ENCODE peak calls at places on chromosomes 6 and 20, in nine cellular contexts. R is choroid plexus epithelial cell, M is nephron progenitor cell, X is psoas muscle, B is AG09319, L is breast epithelium, U is progenitor cell of endocrine pancreas, Z is endothelial cell, H is left ventricle myocardium inferior. N is an unnamed sample.

GRCh38 chr6:156794546-156794945 is 17.4 kb downstream of the ARID1B start:
- DNase-seq in R (no peak), M (no peak), X (no peak), B (no peak), L (no peak), U (no peak), Z (no peak), H (no peak), N (no peak)

GRCh38 chr20:19784511-19785172 is 26.6 kb downstream of the RIN2 start:
- DNase-seq in R (peak; percentile 94), M (peak; percentile 43), X (peak; percentile 67), B (peak; percentile 72), L (peak; percentile 59), U (no peak), Z (peak; percentile 64), H (peak; percentile 53), N (peak; percentile 56)

GRCh38 chr20:29349836-29350235 is 1907.6 kb upstream of the DEFB115 start:
- DNase-seq in R (no peak), M (no peak), X (no peak), B (no peak), L (no peak), U (no peak), Z (no peak), H (no peak), N (no peak)

GRCh38 chr6:25927177-25927576 is 3.3 kb downstream of the SLC17A2 start:
- DNase-seq in R (no peak), M (no peak), X (no peak), B (no peak), L (no peak), U (no peak), Z (no peak), H (no peak), N (no peak)

GRCh38 chr20:10667560-10668167 is 6.1 kb downstream of the JAG1 start:
- DNase-seq in R (no peak), M (no peak), X (no peak), B (no peak), L (no peak), U (no peak), Z (no peak), H (no peak), N (no peak)

GRCh38 chr6:16737389-16737788 is 23.9 kb downstream of the ATXN1 start:
- DNase-seq in R (peak; percentile 78), M (no peak), X (no peak), B (no peak), L (no peak), U (no peak), Z (no peak), H (no peak), N (no peak)

GRCh38 chr20:46963196-46963529 is 68.5 kb downstream of the EYA2 start:
- DNase-seq in R (no peak), M (no peak), X (no peak), B (no peak), L (peak; percentile 73), U (no peak), Z (no peak), H (no peak), N (no peak)

GRCh38 chr6:148932731-148933130 is 185.9 kb downstream of the UST start:
- DNase-seq in R (peak; percentile 58), M (no peak), X (no peak), B (no peak), L (no peak), U (no peak), Z (no peak), H (no peak), N (no peak)

GRCh38 chr6:43743682-43744381 is 26.2 kb upstream of the VEGFA start:
- DNase-seq in R (no peak), M (no peak), X (no peak), B (no peak), L (no peak), U (no peak), Z (no peak), H (no peak), N (no peak)

GRCh38 chr20:47809561-47809960 is 24.3 kb upstream of the SULF2 start:
- DNase-seq in R (no peak), M (no peak), X (no peak), B (no peak), L (no peak), U (no peak), Z (no peak), H (no peak), N (no peak)

GRCh38 chr6:64497634-64498033 is 862.0 kb downstream of the PHF3 start:
- DNase-seq in R (no peak), M (no peak), X (no peak), B (no peak), L (no peak), U (no peak), Z (no peak), H (no peak), N (no peak)

GRCh38 chr6:44086931-44087574 is 40.2 kb downstream of the MRPL14 start:
- DNase-seq in R (no peak), M (no peak), X (peak; percentile 88), B (no peak), L (peak; percentile 69), U (no peak), Z (no peak), H (peak; percentile 73), N (no peak)

GRCh38 chr20:11919046-11919445 is 1.4 kb downstream of the BTBD3 start:
- DNase-seq in R (peak; percentile 43), M (no peak), X (no peak), B (no peak), L (no peak), U (no peak), Z (no peak), H (peak; percentile 38), N (no peak)

GRCh38 chr20:20547221-20547875 is 165.1 kb downstream of the RALGAPA2 start:
- DNase-seq in R (peak; percentile 12), M (no peak), X (no peak), B (no peak), L (no peak), U (no peak), Z (no peak), H (no peak), N (peak; percentile 12)

GRCh38 chr6:29723666-29724588 is 693 bp downstream of the HLA-F start:
- DNase-seq in R (no peak), M (peak; percentile 53), X (peak; percentile 58), B (no peak), L (no peak), U (no peak), Z (peak; percentile 35), H (peak; percentile 57), N (peak; percentile 84)

GRCh38 chr6:48990746-48991145 is 472.3 kb downstream of the MMUT start:
- DNase-seq in R (no peak), M (no peak), X (no peak), B (no peak), L (no peak), U (no peak), Z (no peak), H (no peak), N (no peak)

GRCh38 chr6:48996461-48997119 is 466.5 kb downstream of the MMUT start:
- DNase-seq in R (no peak), M (no peak), X (no peak), B (no peak), L (no peak), U (no peak), Z (no peak), H (no peak), N (no peak)

GRCh38 chr6:48998574-48998973 is 464.5 kb downstream of the MMUT start:
- DNase-seq in R (no peak), M (no peak), X (no peak), B (no peak), L (no peak), U (no peak), Z (no peak), H (no peak), N (no peak)

GRCh38 chr6:48994811-48995210 is 468.2 kb downstream of the MMUT start:
- DNase-seq in R (no peak), M (no peak), X (no peak), B (no peak), L (no peak), U (no peak), Z (no peak), H (no peak), N (no peak)
- TF ChIP-seq CTCF in R (no peak), M (no peak), X (no peak), B (no peak), L (no peak), U (no peak), Z (no peak), H (no peak), N (no peak)

GRCh38 chr20:63228786-63229185 is 6.9 kb upstream of the BIRC7 start:
- DNase-seq in R (no peak), M (no peak), X (no peak), B (no peak), L (no peak), U (no peak), Z (no peak), H (no peak), N (no peak)
- TF ChIP-seq CTCF in R (no peak), M (no peak), X (no peak), B (no peak), L (no peak), U (no peak), Z (no peak), H (no peak), N (no peak)

GRCh38 chr6:11947063-11947462 is 65.0 kb upstream of the HIVEP1 start:
- DNase-seq in R (no peak), M (no peak), X (no peak), B (no peak), L (no peak), U (no peak), Z (no peak), H (no peak), N (no peak)
- TF ChIP-seq CTCF in R (peak; percentile 35), M (peak; percentile 25), X (no peak), B (no peak), L (no peak), U (peak; percentile 28), Z (no peak), H (no peak), N (peak; percentile 34)

GRCh38 chr6:111032493-111033140 is 50.8 kb downstream of the RPF2 start:
- DNase-seq in R (peak; percentile 70), M (no peak), X (no peak), B (no peak), L (no peak), U (no peak), Z (no peak), H (no peak), N (no peak)
- TF ChIP-seq CTCF in R (peak; percentile 45), M (no peak), X (no peak), B (no peak), L (no peak), U (no peak), Z (no peak), H (peak; percentile 36), N (no peak)

GRCh38 chr6:160261991-160262718 is 3.5 kb upstream of the SLC22A2 start:
- DNase-seq in R (peak; percentile 63), M (no peak), X (no peak), B (no peak), L (no peak), U (no peak), Z (no peak), H (no peak), N (no peak)
- TF ChIP-seq CTCF in R (peak; percentile 35), M (peak; percentile 16), X (no peak), B (no peak), L (no peak), U (peak; percentile 31), Z (no peak), H (no peak), N (no peak)

GRCh38 chr20:57501461-57502330 is 23.2 kb downstream of the CTCFL start:
- DNase-seq in R (peak; percentile 36), M (no peak), X (no peak), B (no peak), L (no peak), U (no peak), Z (no peak), H (no peak), N (no peak)
- TF ChIP-seq CTCF in R (no peak), M (no peak), X (no peak), B (no peak), L (no peak), U (no peak), Z (no peak), H (no peak), N (no peak)

GRCh38 chr6:51932956-51933355 is 154.5 kb downstream of the PKHD1 start:
- DNase-seq in R (no peak), M (no peak), X (no peak), B (no peak), L (no peak), U (no peak), Z (no peak), H (no peak), N (no peak)
- TF ChIP-seq CTCF in R (no peak), M (no peak), X (no peak), B (no peak), L (no peak), U (no peak), Z (no peak), H (no peak), N (no peak)